ENCODE peak calls at places on chromosomes 11 and 22, in seven cellular contexts. A, B, T, S, J, W and V are unnamed samples.
A peak's percentile ranks its signal among the peaks of the same experiment; 100 is the strongest.

GRCh38 chr22:35357883-35358621 is 22.8 kb upstream of the HMOX1 start:
- DNase-seq in A (peak; percentile 52), B (no peak), T (no peak), S (no peak), J (no peak), W (no peak), V (no peak)

GRCh38 chr11:120547871-120548681 is 36.5 kb downstream of the GRIK4 start:
- DNase-seq in A (peak; percentile 44), B (peak; percentile 95), T (peak; percentile 95), S (peak; percentile 68), J (no peak), W (peak; percentile 93), V (no peak)

GRCh38 chr11:2196970-2197770 is 25.6 kb upstream of the TH start:
- DNase-seq in A (peak; percentile 80), B (peak; percentile 61), T (peak; percentile 89), S (peak; percentile 81), J (peak; percentile 79), W (peak; percentile 94), V (peak; percentile 71)

GRCh38 chr22:38826801-38827200 is 17.0 kb downstream of the NPTXR start:
- DNase-seq in A (no peak), B (no peak), T (no peak), S (no peak), J (no peak), W (no peak), V (no peak)

GRCh38 chr11:107777094-107777493 is 65.2 kb upstream of the SLN start:
- DNase-seq in A (no peak), B (no peak), T (no peak), S (no peak), J (no peak), W (no peak), V (no peak)

GRCh38 chr11:126645206-126645605 is 289.7 kb downstream of the ST3GAL4 start:
- DNase-seq in A (no peak), B (no peak), T (no peak), S (no peak), J (no peak), W (no peak), V (no peak)

GRCh38 chr22:19731361-19731725 is 8.0 kb downstream of the GP1BB start:
- DNase-seq in A (no peak), B (no peak), T (no peak), S (no peak), J (no peak), W (no peak), V (no peak)

GRCh38 chr11:123822591-123822990 is 16.4 kb upstream of the OR6M1 start:
- DNase-seq in A (no peak), B (no peak), T (no peak), S (no peak), J (no peak), W (no peak), V (no peak)

GRCh38 chr11:75437966-75438659 is 5.1 kb upstream of the KLHL35 start:
- DNase-seq in A (no peak), B (no peak), T (no peak), S (no peak), J (no peak), W (no peak), V (no peak)

GRCh38 chr11:119093951-119094815 is 7.5 kb downstream of the DPAGT1 start:
- DNase-seq in A (no peak), B (peak; percentile 40), T (peak; percentile 46), S (peak; percentile 67), J (no peak), W (peak; percentile 90), V (peak; percentile 85)

GRCh38 chr22:33747576-33748180 is 172.6 kb downstream of the LARGE1 start:
- DNase-seq in A (peak; percentile 7), B (no peak), T (peak; percentile 15), S (peak; percentile 5), J (no peak), W (no peak), V (no peak)

GRCh38 chr11:17876827-17877226 is 136.0 kb downstream of the SERGEF start:
- DNase-seq in A (no peak), B (no peak), T (no peak), S (no peak), J (no peak), W (no peak), V (no peak)

GRCh38 chr11:29159552-29160465 is 857.0 kb downstream of the KCNA4 start:
- DNase-seq in A (peak; percentile 78), B (no peak), T (peak; percentile 66), S (peak; percentile 45), J (no peak), W (no peak), V (no peak)

GRCh38 chr22:40418366-40419201 is 48.2 kb downstream of the SGSM3 start:
- DNase-seq in A (no peak), B (no peak), T (no peak), S (no peak), J (no peak), W (no peak), V (no peak)

GRCh38 chr22:31652911-31653684 is 8.9 kb downstream of the PISD start:
- DNase-seq in A (no peak), B (no peak), T (no peak), S (no peak), J (no peak), W (no peak), V (no peak)

GRCh38 chr11:68610452-68611116 is 73.8 kb upstream of the GAL start:
- DNase-seq in A (peak; percentile 14), B (no peak), T (peak; percentile 38), S (peak; percentile 34), J (no peak), W (no peak), V (no peak)

GRCh38 chr11:18731427-18731826 is 5.4 kb upstream of the IGSF22 start:
- DNase-seq in A (no peak), B (no peak), T (no peak), S (no peak), J (no peak), W (no peak), V (no peak)

GRCh38 chr11:78493413-78493975 is 75.9 kb upstream of the GAB2 start:
- DNase-seq in A (no peak), B (no peak), T (no peak), S (no peak), J (no peak), W (no peak), V (no peak)

GRCh38 chr11:15150507-15150906 is 35.8 kb downstream of the INSC start:
- DNase-seq in A (no peak), B (no peak), T (no peak), S (no peak), J (no peak), W (no peak), V (no peak)

GRCh38 chr11:47477323-47477722 is 28.4 kb upstream of the RAPSN start:
- DNase-seq in A (no peak), B (no peak), T (no peak), S (no peak), J (no peak), W (no peak), V (peak; percentile 65)

GRCh38 chr22:43129426-43130425 is 13.5 kb downstream of the MCAT start:
- DNase-seq in A (no peak), B (no peak), T (no peak), S (peak; percentile 95), J (no peak), W (no peak), V (peak; percentile 14)

GRCh38 chr22:49090853-49091135 is 736.9 kb downstream of the BRD1 start:
- DNase-seq in A (no peak), B (no peak), T (no peak), S (no peak), J (no peak), W (no peak), V (no peak)

GRCh38 chr11:108865411-108865810 is 200.5 kb downstream of the DDX10 start:
- DNase-seq in A (no peak), B (no peak), T (no peak), S (no peak), J (no peak), W (no peak), V (no peak)

GRCh38 chr11:120146413-120147093 is 8.6 kb upstream of the TRIM29 start:
- DNase-seq in A (no peak), B (no peak), T (no peak), S (no peak), J (no peak), W (no peak), V (no peak)

DNA sequence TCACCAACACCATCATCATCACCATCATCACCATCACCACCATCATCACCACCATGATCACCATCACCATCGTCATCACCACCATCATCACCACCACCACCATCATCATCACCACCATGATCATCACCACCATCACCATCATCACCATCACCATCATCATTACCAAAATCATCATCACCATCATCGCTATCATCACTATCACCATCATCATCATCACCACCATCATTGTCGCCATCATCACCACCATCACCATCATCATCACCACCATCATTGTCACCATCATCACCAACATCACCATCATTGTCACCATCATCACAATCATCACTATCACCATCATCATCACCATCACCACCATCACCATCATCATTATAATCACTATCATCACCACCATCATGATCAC is 893.5 kb downstream of the TBC1D22A start:
- DNase-seq in A (no peak), B (no peak), T (no peak), S (no peak), J (no peak), W (no peak), V (no peak)
- TF ChIP-seq POLR2A in A (no peak), B (no peak), T (no peak), S (no peak), J (no peak), W (no peak), V (no peak)

GRCh38 chr11:66970808-66971442 is 4.2 kb upstream of the C11orf86 start:
- DNase-seq in A (peak; percentile 99), B (peak; percentile 36), T (no peak), S (peak; percentile 97), J (peak; percentile 66), W (no peak), V (no peak)
- TF ChIP-seq POLR2A in A (no peak), B (no peak), T (no peak), S (no peak), J (no peak), W (no peak), V (no peak)

GRCh38 chr11:86069408-86070086 is 663 bp upstream of the PICALM start:
- DNase-seq in A (peak; percentile 86), B (peak; percentile 9), T (peak; percentile 27), S (peak; percentile 94), J (peak; percentile 44), W (no peak), V (no peak)
- TF ChIP-seq POLR2A in A (peak; percentile 50), B (no peak), T (no peak), S (peak; percentile 11), J (no peak), W (no peak), V (peak; percentile 14)

DNA sequence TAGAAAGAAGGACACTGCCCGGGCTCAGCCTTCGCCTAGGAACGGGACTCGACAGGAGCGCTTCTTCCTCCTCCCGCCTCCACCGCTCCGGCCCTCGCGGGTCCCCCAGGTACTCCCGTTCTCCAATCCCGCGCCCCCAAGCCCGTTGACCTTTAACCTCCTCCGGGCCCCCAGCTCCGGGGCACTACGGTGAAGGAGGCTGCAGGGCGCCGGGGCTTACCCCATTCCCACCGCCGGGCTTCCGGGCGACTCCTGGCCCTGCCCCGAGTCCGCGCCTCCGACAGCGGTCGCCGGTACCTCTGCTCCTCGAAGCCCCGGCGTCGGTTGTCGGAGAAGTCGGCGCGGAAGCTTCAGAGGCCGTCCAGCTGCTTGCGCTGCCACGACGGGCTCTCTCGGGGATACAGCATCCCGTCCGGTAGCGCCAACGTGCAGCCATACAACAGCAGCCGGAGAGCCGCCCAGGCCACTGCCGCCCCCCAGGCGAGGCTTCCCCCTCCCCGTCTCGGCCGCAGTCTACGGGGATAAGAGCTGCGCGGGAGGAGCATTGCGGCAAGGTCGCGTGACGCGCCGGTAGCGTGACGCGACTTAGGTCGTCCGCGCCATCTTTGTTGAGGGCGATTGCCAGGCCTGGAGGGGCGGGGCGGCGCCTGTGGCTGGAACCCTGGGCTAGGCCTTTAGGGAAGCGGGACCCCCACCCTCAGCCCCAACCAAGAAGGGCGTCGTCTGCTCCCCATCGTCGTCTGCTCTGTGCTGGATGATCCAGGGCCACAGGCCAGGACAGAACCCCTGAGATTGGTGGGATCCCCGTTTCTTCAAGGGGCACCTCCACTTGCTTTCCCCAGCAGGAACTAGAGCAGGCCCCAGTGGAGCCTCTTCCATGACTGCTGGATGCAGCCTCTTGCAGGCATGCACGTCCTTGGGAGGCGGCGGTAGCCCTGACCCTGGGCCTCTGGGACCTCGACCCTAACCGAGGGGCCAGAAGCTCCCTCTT is 26.3 kb downstream of the RGL4 start:
- DNase-seq in A (peak; percentile 88), B (peak; percentile 88), T (peak; percentile 93), S (peak; percentile 93), J (peak; percentile 80), W (peak; percentile 96), V (peak; percentile 93)
- TF ChIP-seq POLR2A in A (peak; percentile 89), B (peak; percentile 68), T (peak; percentile 21), S (peak; percentile 67), J (peak; percentile 73), W (no peak), V (peak; percentile 84)